ENCODE peak calls at places on chromosomes 13 and 19, in four cellular contexts. U, K, B and Y are unnamed samples.

GRCh38 chr19:336067-336614 is 8.5 kb downstream of the MIER2 start:
- DNase-seq in K (no peak), U (no peak), B (no peak), Y (no peak)

GRCh38 chr19:47631681-47632446 is 22.9 kb downstream of the BICRA start:
- DNase-seq in U (no peak), B (no peak), K (no peak), Y (no peak)

GRCh38 chr19:45667620-45668341 is at the start of gene GIPR:
- DNase-seq in B (peak), U (peak), K (peak), Y (peak)

GRCh38 chr19:6234527-6234926 is 45.2 kb downstream of the MLLT1 start:
- DNase-seq in B (no peak), K (no peak), U (no peak), Y (peak)

GRCh38 chr19:48183356-48183755 is 12.9 kb downstream of the ZSWIM9 start:
- DNase-seq in B (no peak), U (no peak), K (no peak), Y (no peak)

GRCh38 chr13:46121597-46122163 is 16.8 kb upstream of the CPB2 start:
- DNase-seq in U (no peak), K (no peak), B (peak), Y (no peak)

GRCh38 chr13:74062933-74063332 is 71.3 kb downstream of the KLF12 start:
- DNase-seq in B (no peak), K (no peak), U (no peak), Y (no peak)

GRCh38 chr13:100650321-100650720 is 24.3 kb downstream of the TMTC4 start:
- DNase-seq in K (no peak), B (no peak), U (no peak), Y (no peak)

GRCh38 chr13:29362849-29363604 is 232.5 kb downstream of the SLC7A1 start:
- DNase-seq in K (peak), B (peak), U (peak), Y (peak)

GRCh38 chr13:48492123-48493075 is 40.5 kb downstream of the RCBTB2 start:
- DNase-seq in U (no peak), B (no peak), K (peak), Y (no peak)

GRCh38 chr13:55999709-56000108 is 1141.0 kb upstream of the PRR20A start:
- DNase-seq in K (no peak), U (peak), B (no peak), Y (no peak)

GRCh38 chr13:41274881-41275280 is 11.5 kb upstream of the MTRF1 start:
- DNase-seq in B (no peak), U (no peak), K (no peak), Y (no peak)

GRCh38 chr13:89205856-89206255 is 1534.7 kb downstream of the SLITRK5 start:
- DNase-seq in U (no peak), B (no peak), K (no peak), Y (no peak)

GRCh38 chr19:14782978-14783545 is 4.7 kb upstream of the ADGRE2 start:
- DNase-seq in B (no peak), U (no peak), K (peak), Y (no peak)

GRCh38 chr13:52599037-52599852 is 43.0 kb upstream of the HNRNPA1L2 start:
- DNase-seq in B (no peak), K (no peak), U (no peak), Y (no peak)

GRCh38 chr13:46908511-46908910 is 11.7 kb upstream of the HTR2A start:
- DNase-seq in K (no peak), U (no peak), B (no peak), Y (no peak)

GRCh38 chr19:58409010-58409790 is 751 bp downstream of the ZNF584 start:
- DNase-seq in U (peak), B (no peak), K (peak), Y (peak)

GRCh38 chr19:58408152-58409009 is at the start of gene ZNF584:
- DNase-seq in K (peak), B (peak), U (peak), Y (peak)

GRCh38 chr19:58401825-58402433 is 6.5 kb downstream of the RNF225 start:
- DNase-seq in U (no peak), B (no peak), K (no peak), Y (no peak)

GRCh38 chr19:58406818-58407657 is 1.4 kb upstream of the ZNF584 start:
- DNase-seq in U (no peak), K (peak), B (peak), Y (no peak)

GRCh38 chr19:58407658-58408151 is 744 bp upstream of the ZNF584 start:
- DNase-seq in U (no peak), B (peak), K (peak), Y (no peak)
- TF ChIP-seq FOXJ3 in U (no peak), B (no peak), K (no peak), Y (no peak)

GRCh38 chr19:1355258-1355973 is 28.3 kb upstream of the NDUFS7 start:
- DNase-seq in U (no peak), K (peak), B (no peak), Y (peak)
- TF ChIP-seq FOXJ3 in U (no peak), K (no peak), B (no peak), Y (no peak)

DNA sequence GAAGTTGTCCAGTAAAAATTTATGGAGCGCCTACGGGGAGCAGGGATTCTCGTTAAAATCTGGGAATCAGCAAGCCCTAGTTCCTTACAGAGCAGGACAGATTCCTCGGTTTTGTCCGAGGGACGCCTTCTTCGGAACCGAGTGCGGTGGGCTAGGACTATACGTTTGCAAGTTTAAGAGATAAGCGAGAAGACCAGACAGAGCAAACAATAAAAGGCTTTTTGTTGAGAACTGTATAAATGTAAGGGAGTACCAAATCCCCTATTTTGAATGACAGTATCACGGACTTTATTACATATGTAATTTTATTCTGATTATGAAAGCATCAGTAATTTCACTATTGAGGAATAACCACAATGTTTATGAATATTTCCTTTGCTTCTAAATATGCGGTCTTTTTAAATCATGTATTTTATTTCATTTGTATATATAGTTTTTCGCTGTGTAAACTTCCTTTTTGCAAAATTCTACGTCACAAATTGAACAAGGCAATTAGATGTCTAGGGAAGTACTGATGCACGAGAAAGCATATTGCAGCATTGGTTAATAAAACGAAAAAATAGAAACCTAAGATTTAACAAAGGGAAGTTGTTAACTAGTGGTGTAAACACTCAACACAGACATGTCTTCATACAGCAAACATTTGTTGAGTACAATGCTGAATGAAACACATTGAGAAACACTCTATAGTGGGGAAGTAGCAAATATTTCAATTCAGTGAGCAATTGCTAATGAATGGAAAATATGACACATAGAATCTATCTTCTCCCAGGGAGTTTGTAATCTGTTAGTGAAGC is 1.2 kb upstream of the ANKRD10 start:
- DNase-seq in K (no peak), U (no peak), B (peak), Y (no peak)
- TF ChIP-seq FOXJ3 in K (no peak), U (no peak), B (no peak), Y (no peak)

GRCh38 chr19:5130371-5131030 is 161.6 kb downstream of the KDM4B start:
- DNase-seq in K (no peak), U (no peak), B (no peak), Y (no peak)
- TF ChIP-seq FOXJ3 in K (no peak), U (no peak), B (no peak), Y (no peak)

GRCh38 chr19:2797280-2797679 is 12.0 kb downstream of the THOP1 start:
- DNase-seq in K (no peak), U (no peak), B (no peak), Y (no peak)
- TF ChIP-seq FOXJ3 in K (no peak), U (no peak), B (no peak), Y (no peak)

GRCh38 chr13:19985219-19985556 is 26.7 kb downstream of the ZMYM2 start:
- DNase-seq in B (no peak), U (no peak), K (no peak), Y (no peak)

GRCh38 chr13:19982447-19983043 is 24.0 kb downstream of the ZMYM2 start:
- DNase-seq in B (no peak), K (peak), U (no peak), Y (no peak)

GRCh38 chr13:19981685-19982238 is 23.2 kb downstream of the ZMYM2 start:
- DNase-seq in U (no peak), B (no peak), K (no peak), Y (no peak)

GRCh38 chr13:19978830-19979437 is 20.4 kb downstream of the ZMYM2 start:
- DNase-seq in B (no peak), U (no peak), K (no peak), Y (no peak)

GRCh38 chr13:19984430-19985218 is 26.1 kb downstream of the ZMYM2 start:
- DNase-seq in B (peak), K (peak), U (no peak), Y (peak)
- TF ChIP-seq FOXJ3 in B (no peak), K (no peak), U (no peak), Y (no peak)

GRCh38 chr13:77584111-77584510 is 48.6 kb downstream of the SCEL start:
- DNase-seq in B (no peak), U (no peak), K (no peak), Y (no peak)
- TF ChIP-seq FOXJ3 in B (no peak), U (no peak), K (no peak), Y (no peak)

GRCh38 chr13:108830916-108831315 is 201.5 kb downstream of the MYO16 start:
- DNase-seq in U (no peak), K (no peak), B (no peak), Y (no peak)

GRCh38 chr13:108835082-108835481 is 205.7 kb downstream of the MYO16 start:
- DNase-seq in B (no peak), K (no peak), U (no peak), Y (no peak)

GRCh38 chr13:108828053-108828806 is 198.8 kb downstream of the MYO16 start:
- DNase-seq in K (no peak), B (no peak), U (no peak), Y (no peak)

DNA sequence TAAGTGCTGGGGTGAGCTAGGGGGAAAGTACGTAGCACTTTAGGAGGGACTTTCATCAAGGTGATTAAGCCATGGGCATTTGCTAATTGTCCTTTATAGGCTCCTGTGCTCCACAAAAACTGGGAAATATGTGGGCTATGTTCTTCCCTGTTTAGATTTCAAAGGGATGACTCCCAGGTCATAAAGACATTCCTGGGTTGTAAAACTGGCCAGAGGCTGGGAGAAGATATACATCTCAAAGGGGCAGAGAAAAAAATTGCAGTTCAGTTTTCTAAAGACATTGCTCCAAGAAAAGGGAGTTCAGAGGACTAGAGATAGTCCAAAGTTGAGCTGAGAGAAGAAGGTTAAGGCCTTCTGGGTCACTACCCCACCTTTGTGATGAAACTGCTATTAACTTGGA is 204.8 kb downstream of the MYO16 start:
- DNase-seq in U (no peak), K (no peak), B (no peak), Y (no peak)
- TF ChIP-seq FOXJ3 in U (no peak), K (no peak), B (no peak), Y (no peak)

GRCh38 chr13:30429721-30430694 is 7.7 kb downstream of the UBE2L5 start:
- DNase-seq in B (no peak), U (no peak), K (peak), Y (no peak)
- TF ChIP-seq FOXJ3 in B (no peak), U (no peak), K (no peak), Y (no peak)